ENCODE peak calls at places on chromosomes 5 and 9, in seven cellular contexts. One of them, this sample, is unnamed.

GRCh38 chr5:135126688-135127603 is 92.9 kb upstream of the PITX1 start:
- DNase-seq in CD4-positive, alpha-beta T cell: no peak
- DNase-seq in body of pancreas: no peak
- DNase-seq in activated CD4-positive, alpha-beta T cell treated with anti-CD3 and anti-CD28 coated beads, Interleukin-2, amount 50 U/mL, for 4 hours: no peak
- DNase-seq in mammary epithelial cell: no peak
- DNase-seq in A549: peak
- DNase-seq in CD8-positive, alpha-beta T cell: no peak
- DNase-seq in this sample: peak

GRCh38 chr5:140345919-140346347 is 470 bp downstream of the HBEGF start:
- DNase-seq in activated CD4-positive, alpha-beta T cell treated with anti-CD3 and anti-CD28 coated beads, Interleukin-2, amount 50 U/mL, for 4 hours: no peak
- DNase-seq in CD8-positive, alpha-beta T cell: no peak
- DNase-seq in body of pancreas: peak
- DNase-seq in CD4-positive, alpha-beta T cell: no peak
- DNase-seq in A549: peak
- DNase-seq in mammary epithelial cell: peak
- DNase-seq in this sample: peak

GRCh38 chr9:72362680-72363139 is 2.3 kb downstream of the ZFAND5 start:
- DNase-seq in mammary epithelial cell: peak
- DNase-seq in CD4-positive, alpha-beta T cell: peak
- DNase-seq in A549: peak
- DNase-seq in activated CD4-positive, alpha-beta T cell treated with anti-CD3 and anti-CD28 coated beads, Interleukin-2, amount 50 U/mL, for 4 hours: peak
- DNase-seq in CD8-positive, alpha-beta T cell: peak
- DNase-seq in body of pancreas: peak
- DNase-seq in this sample: peak

GRCh38 chr5:59206132-59206581 is 623.3 kb downstream of the RAB3C start:
- DNase-seq in CD8-positive, alpha-beta T cell: no peak
- DNase-seq in CD4-positive, alpha-beta T cell: no peak
- DNase-seq in mammary epithelial cell: peak
- DNase-seq in activated CD4-positive, alpha-beta T cell treated with anti-CD3 and anti-CD28 coated beads, Interleukin-2, amount 50 U/mL, for 4 hours: no peak
- DNase-seq in body of pancreas: no peak
- DNase-seq in A549: no peak
- DNase-seq in this sample: no peak

GRCh38 chr9:3508531-3509374 is 17.0 kb downstream of the RFX3 start:
- DNase-seq in A549: no peak
- DNase-seq in mammary epithelial cell: peak
- DNase-seq in CD8-positive, alpha-beta T cell: no peak
- DNase-seq in CD4-positive, alpha-beta T cell: no peak
- DNase-seq in activated CD4-positive, alpha-beta T cell treated with anti-CD3 and anti-CD28 coated beads, Interleukin-2, amount 50 U/mL, for 4 hours: no peak
- DNase-seq in body of pancreas: no peak
- DNase-seq in this sample: no peak

GRCh38 chr5:15627109-15627508 is 127.1 kb downstream of the FBXL7 start:
- DNase-seq in mammary epithelial cell: no peak
- DNase-seq in body of pancreas: no peak
- DNase-seq in A549: no peak
- DNase-seq in CD8-positive, alpha-beta T cell: no peak
- DNase-seq in CD4-positive, alpha-beta T cell: no peak
- DNase-seq in activated CD4-positive, alpha-beta T cell treated with anti-CD3 and anti-CD28 coated beads, Interleukin-2, amount 50 U/mL, for 4 hours: no peak
- DNase-seq in this sample: no peak

GRCh38 chr5:61023131-61023530 is 78.1 kb downstream of the NDUFAF2 start:
- DNase-seq in CD4-positive, alpha-beta T cell: no peak
- DNase-seq in body of pancreas: no peak
- DNase-seq in activated CD4-positive, alpha-beta T cell treated with anti-CD3 and anti-CD28 coated beads, Interleukin-2, amount 50 U/mL, for 4 hours: no peak
- DNase-seq in mammary epithelial cell: no peak
- DNase-seq in CD8-positive, alpha-beta T cell: no peak
- DNase-seq in A549: no peak
- DNase-seq in this sample: no peak

GRCh38 chr9:130241198-130241535 is 24.4 kb upstream of the HMCN2 start:
- DNase-seq in CD4-positive, alpha-beta T cell: no peak
- DNase-seq in CD8-positive, alpha-beta T cell: no peak
- DNase-seq in A549: no peak
- DNase-seq in activated CD4-positive, alpha-beta T cell treated with anti-CD3 and anti-CD28 coated beads, Interleukin-2, amount 50 U/mL, for 4 hours: no peak
- DNase-seq in body of pancreas: no peak
- DNase-seq in mammary epithelial cell: no peak
- DNase-seq in this sample: no peak

GRCh38 chr9:137647096-137647709 is 28.4 kb downstream of the EHMT1 start:
- DNase-seq in CD4-positive, alpha-beta T cell: no peak
- DNase-seq in activated CD4-positive, alpha-beta T cell treated with anti-CD3 and anti-CD28 coated beads, Interleukin-2, amount 50 U/mL, for 4 hours: no peak
- DNase-seq in CD8-positive, alpha-beta T cell: no peak
- DNase-seq in mammary epithelial cell: no peak
- DNase-seq in A549: no peak
- DNase-seq in body of pancreas: no peak
- DNase-seq in this sample: no peak

GRCh38 chr9:124329996-124330714 is 72.4 kb downstream of the NEK6 start:
- DNase-seq in CD8-positive, alpha-beta T cell: no peak
- DNase-seq in mammary epithelial cell: no peak
- DNase-seq in activated CD4-positive, alpha-beta T cell treated with anti-CD3 and anti-CD28 coated beads, Interleukin-2, amount 50 U/mL, for 4 hours: no peak
- DNase-seq in CD4-positive, alpha-beta T cell: no peak
- DNase-seq in body of pancreas: no peak
- DNase-seq in A549: no peak
- DNase-seq in this sample: no peak

GRCh38 chr5:149274964-149275363 is 3.3 kb downstream of the AFAP1L1 start:
- DNase-seq in activated CD4-positive, alpha-beta T cell treated with anti-CD3 and anti-CD28 coated beads, Interleukin-2, amount 50 U/mL, for 4 hours: no peak
- DNase-seq in body of pancreas: no peak
- DNase-seq in CD4-positive, alpha-beta T cell: no peak
- DNase-seq in A549: no peak
- DNase-seq in CD8-positive, alpha-beta T cell: no peak
- DNase-seq in mammary epithelial cell: peak
- DNase-seq in this sample: no peak

This sample was measured in PC-9.